ENCODE peak calls at places on chromosomes 12 and 14, in seven cellular contexts. Z is spleen, Y is heart left ventricle, G is nephron progenitor cell, E is HuH-7.5, D is T-helper 2 cell, N is A673. T is an unnamed sample.

GRCh38 chr14:100540141-100540925 is 46.9 kb downstream of the BEGAIN start:
- DNase-seq in Z (peak), Y (peak), G (peak), E (no peak), D (no peak), N (no peak), T (no peak)

GRCh38 chr12:12870454-12870853 is 20.9 kb upstream of the GPRC5A start:
- DNase-seq in Z (no peak), Y (no peak), G (no peak), E (no peak), D (no peak), N (no peak), T (no peak)

GRCh38 chr14:79443602-79444001 is 767.7 kb downstream of the DIO2 start:
- DNase-seq in Z (no peak), Y (no peak), G (no peak), E (no peak), D (no peak), N (no peak), T (no peak)

GRCh38 chr12:14913381-14913781 is 25.0 kb downstream of the ERP27 start:
- DNase-seq in Z (no peak), Y (peak), G (no peak), E (no peak), D (no peak), N (no peak), T (no peak)

GRCh38 chr14:61511558-61511924 is 183.8 kb upstream of the HIF1A start:
- DNase-seq in Z (no peak), Y (no peak), G (no peak), E (no peak), D (no peak), N (no peak), T (no peak)

GRCh38 chr14:103594265-103594664 is 31.5 kb downstream of the COA8 start:
- DNase-seq in Z (no peak), Y (no peak), G (peak), E (no peak), D (no peak), N (peak), T (peak)

GRCh38 chr14:55133416-55133815 is 4.4 kb downstream of the LGALS3 start:
- DNase-seq in Z (no peak), Y (no peak), G (no peak), E (no peak), D (no peak), N (peak), T (no peak)

GRCh38 chr12:58776144-58776543 is 144.2 kb downstream of the LRIG3 start:
- DNase-seq in Z (no peak), Y (no peak), G (no peak), E (no peak), D (no peak), N (no peak), T (no peak)

GRCh38 chr14:104296388-104297312 is 158.3 kb downstream of the KIF26A start:
- DNase-seq in Z (peak), Y (peak), G (no peak), E (no peak), D (no peak), N (peak), T (no peak)

GRCh38 chr14:98999345-98999744 is 272.7 kb downstream of the BCL11B start:
- DNase-seq in Z (no peak), Y (no peak), G (no peak), E (no peak), D (no peak), N (no peak), T (no peak)

GRCh38 chr14:31405599-31406251 is 14.6 kb downstream of the HEATR5A start:
- DNase-seq in Z (no peak), Y (no peak), G (no peak), E (peak), D (no peak), N (no peak), T (no peak)

GRCh38 chr14:22900088-22900799 is 17.2 kb downstream of the REM2 start:
- DNase-seq in Z (no peak), Y (no peak), G (peak), E (no peak), D (no peak), N (peak), T (peak)

GRCh38 chr12:104230704-104231103 is 15.1 kb downstream of the TXNRD1 start:
- DNase-seq in Z (no peak), Y (no peak), G (no peak), E (no peak), D (no peak), N (no peak), T (no peak)